ENCODE peak calls at places on chromosome 1, in five cellular contexts. N is kidney, V is T-helper 1 cell, C is iPS-NIHi11, K is ACHN. G is an unnamed sample.
A peak's percentile ranks its signal among the peaks of the same experiment; 100 is the strongest.

GRCh38 chr1:20399606-20400180 is 86.3 kb downstream of the CAMK2N1 start:
- DNase-seq in N (no peak), V (no peak), C (no peak), K (no peak), G (no peak)

GRCh38 chr1:152926091-152926490 is 17.7 kb downstream of the IVL start:
- DNase-seq in N (no peak), V (no peak), C (no peak), K (peak; percentile 30), G (peak; percentile 12)

GRCh38 chr1:226821719-226822085 is 48.7 kb upstream of the PSEN2 start:
- DNase-seq in N (no peak), V (no peak), C (no peak), K (no peak), G (no peak)

GRCh38 chr1:212858461-212859265 is 588 bp downstream of the FLVCR1 start:
- DNase-seq in N (peak; percentile 76), V (peak; percentile 30), C (no peak), K (peak; percentile 35), G (peak; percentile 23)

GRCh38 chr1:159825564-159825963 is 1.1 kb upstream of the SLAMF8 start:
- DNase-seq in N (no peak), V (no peak), C (no peak), K (no peak), G (no peak)

GRCh38 chr1:65189716-65190115 is 41.7 kb downstream of the AK4 start:
- DNase-seq in N (no peak), V (no peak), C (no peak), K (no peak), G (no peak)

GRCh38 chr1:81158592-81158991 is 642.1 kb upstream of the ADGRL2 start:
- DNase-seq in N (no peak), V (no peak), C (peak; percentile 14), K (no peak), G (no peak)

GRCh38 chr1:7474786-7475502 is 296.2 kb upstream of the VAMP3 start:
- DNase-seq in N (no peak), V (no peak), C (peak; percentile 63), K (no peak), G (no peak)

G was measured in A673.